ENCODE peak calls at places on chromosomes 3 and 15, in five cellular contexts. S is EL, X is left cardiac atrium, C is NCI-H774, O is NCI-H146. P is an unnamed sample.

GRCh38 chr3:49998326-49998725 is 58.4 kb downstream of the RBM6 start:
- DNase-seq in S (peak; percentile 63), X (no peak), C (no peak), O (no peak), P (no peak)

GRCh38 chr15:52438047-52438446 is 90.6 kb downstream of the MYO5A start:
- DNase-seq in S (no peak), X (no peak), C (no peak), O (no peak), P (no peak)

GRCh38 chr3:127849368-127849767 is 27.1 kb upstream of the MGLL start:
- DNase-seq in S (no peak), X (no peak), C (no peak), O (peak; percentile 30), P (no peak)

GRCh38 chr15:40046721-40047412 is 7.9 kb upstream of the SRP14 start:
- DNase-seq in S (peak; percentile 75), X (no peak), C (no peak), O (no peak), P (no peak)

GRCh38 chr3:39065197-39065596 is 13.4 kb downstream of the WDR48 start:
- DNase-seq in S (peak; percentile 38), X (no peak), C (no peak), O (no peak), P (no peak)

GRCh38 chr3:144708437-144708836 is 736.8 kb downstream of the DIPK2A start:
- DNase-seq in S (no peak), X (no peak), C (peak; percentile 23), O (peak; percentile 94), P (peak; percentile 53)

GRCh38 chr3:36943601-36944000 is 1.3 kb downstream of the TRANK1 start:
- DNase-seq in S (no peak), X (no peak), C (no peak), O (no peak), P (no peak)

GRCh38 chr3:197309528-197310361 is 11.3 kb upstream of the DLG1 start:
- DNase-seq in S (peak; percentile 94), X (no peak), C (no peak), O (no peak), P (no peak)

GRCh38 chr15:35980719-35981118 is 434.8 kb upstream of the DPH6 start:
- DNase-seq in S (peak; percentile 37), X (no peak), C (no peak), O (no peak), P (no peak)

GRCh38 chr15:70362911-70363310 is 265.2 kb upstream of the TLE3 start:
- DNase-seq in S (peak; percentile 36), X (no peak), C (no peak), O (peak; percentile 75), P (peak; percentile 38)

GRCh38 chr3:137217733-137218132 is 259.9 kb downstream of the IL20RB start:
- DNase-seq in S (peak; percentile 2), X (no peak), C (no peak), O (no peak), P (no peak)

GRCh38 chr3:14118400-14119165 is 6.1 kb downstream of the CHCHD4 start:
- DNase-seq in S (no peak), X (no peak), C (no peak), O (no peak), P (no peak)

GRCh38 chr15:35705885-35706590 is 160.1 kb upstream of the DPH6 start:
- DNase-seq in S (no peak), X (no peak), C (no peak), O (no peak), P (no peak)

GRCh38 chr15:63430766-63431451 is 49.3 kb upstream of the CA12 start:
- DNase-seq in S (no peak), X (no peak), C (no peak), O (no peak), P (no peak)

GRCh38 chr3:194367992-194368841 is 1.3 kb downstream of the LRRC15 start:
- DNase-seq in S (peak; percentile 25), X (no peak), C (no peak), O (no peak), P (no peak)

GRCh38 chr3:50352762-50353161 is 2.1 kb downstream of the CYB561D2 start:
- DNase-seq in S (peak; percentile 38), X (no peak), C (no peak), O (no peak), P (no peak)

GRCh38 chr3:42117175-42118008 is 26.2 kb downstream of the TRAK1 start:
- DNase-seq in S (peak; percentile 86), X (peak; percentile 49), C (no peak), O (peak; percentile 2), P (no peak)

P was measured in COR-L47.